ENCODE peak calls at places on chromosomes 1 and 21, in four cellular contexts. W is GM23248, N is K562, Q is neural progenitor cell. S is an unnamed sample. For H3K79me2 and H3K27me3, the result is how much of the 10 kb centered on the place peaks cover.

GRCh38 chr1:4219111-4219510 is 319.0 kb upstream of the C1orf174 start:
- DNase-seq in W (no peak), N (no peak), Q (no peak), S (no peak)

GRCh38 chr1:50570064-50570463 is 146.8 kb upstream of the DMRTA2 start:
- DNase-seq in W (no peak), N (no peak), Q (peak), S (no peak)

GRCh38 chr1:225597926-225598575 is 54.9 kb downstream of the ENAH start:
- DNase-seq in W (peak), N (no peak), Q (no peak), S (no peak)

GRCh38 chr21:45490049-45490731 is 52.0 kb downstream of the SLC19A1 start:
- DNase-seq in W (no peak), N (no peak), Q (no peak), S (no peak)

GRCh38 chr1:26838474-26839338 is 12.2 kb downstream of the ZDHHC18 start:
- DNase-seq in W (no peak), N (no peak), Q (no peak), S (no peak)

GRCh38 chr1:52153898-52154297 is 12.0 kb downstream of the ZFYVE9 start:
- DNase-seq in W (no peak), N (no peak), Q (no peak), S (no peak)

GRCh38 chr1:245094092-245094491 is 60.7 kb upstream of the KIF26B start:
- DNase-seq in W (no peak), N (no peak), Q (no peak), S (no peak)

GRCh38 chr1:150575518-150576366 is 3.7 kb downstream of the MCL1 start:
- DNase-seq in W (peak), N (no peak), Q (no peak), S (no peak)

GRCh38 chr1:67144696-67145095 is 9.9 kb upstream of the C1orf141 start:
- DNase-seq in W (peak), N (no peak), Q (no peak), S (no peak)

GRCh38 chr1:42935313-42935624 is 23.4 kb downstream of the SLC2A1 start:
- DNase-seq in W (no peak), N (no peak), Q (no peak), S (no peak)

GRCh38 chr1:240784776-240785175 is 172.8 kb upstream of the GREM2 start:
- DNase-seq in W (no peak), N (no peak), Q (no peak), S (no peak)

GRCh38 chr1:147892216-147892615 is 10.4 kb upstream of the GJA8 start:
- DNase-seq in W (peak), N (no peak), Q (peak), S (no peak)

GRCh38 chr21:33490991-33491372 is 534 bp downstream of the DNAJC28 start:
- DNase-seq in W (peak), N (no peak), Q (peak), S (no peak)

GRCh38 chr1:1910651-1911389 is 4.2 kb upstream of the CALML6 start:
- DNase-seq in W (no peak), N (no peak), Q (no peak), S (no peak)

GRCh38 chr1:155077758-155078495 is 710 bp upstream of the EFNA3 start:
- DNase-seq in W (peak), N (peak), Q (no peak), S (no peak)

GRCh38 chr1:3902111-3902511 is 2.0 kb upstream of the C1orf174 start:
- DNase-seq in W (no peak), N (no peak), Q (no peak), S (no peak)

GRCh38 chr1:223831755-223832636 is 13.8 kb downstream of the TP53BP2 start:
- DNase-seq in W (peak), N (no peak), Q (no peak), S (no peak)

GRCh38 chr21:27366846-27367245 is 400.0 kb upstream of the ADAMTS5 start:
- DNase-seq in W (peak), N (no peak), Q (no peak), S (no peak)

GRCh38 chr1:78630600-78630999 is 10.4 kb downstream of the IFI44L start:
- DNase-seq in W (no peak), N (no peak), Q (no peak), S (no peak)

GRCh38 chr1:114316204-114316603 is 162.5 kb upstream of the SYT6 start:
- DNase-seq in W (no peak), N (no peak), Q (no peak), S (no peak)

GRCh38 chr1:173507205-173507846 is 30.2 kb downstream of the PRDX6 start:
- DNase-seq in W (peak), N (no peak), Q (peak), S (no peak)

GRCh38 chr1:20031836-20032235 is 38.2 kb upstream of the PLA2G5 start:
- DNase-seq in W (no peak), N (no peak), Q (no peak), S (no peak)

GRCh38 chr1:32501865-32502264 is 37.0 kb downstream of the ZBTB8B start:
- DNase-seq in W (no peak), N (no peak), Q (no peak), S (no peak)

GRCh38 chr1:211420389-211420788 is 71.6 kb downstream of the RD3 start:
- DNase-seq in W (peak), N (peak), Q (peak), S (no peak)

DNA sequence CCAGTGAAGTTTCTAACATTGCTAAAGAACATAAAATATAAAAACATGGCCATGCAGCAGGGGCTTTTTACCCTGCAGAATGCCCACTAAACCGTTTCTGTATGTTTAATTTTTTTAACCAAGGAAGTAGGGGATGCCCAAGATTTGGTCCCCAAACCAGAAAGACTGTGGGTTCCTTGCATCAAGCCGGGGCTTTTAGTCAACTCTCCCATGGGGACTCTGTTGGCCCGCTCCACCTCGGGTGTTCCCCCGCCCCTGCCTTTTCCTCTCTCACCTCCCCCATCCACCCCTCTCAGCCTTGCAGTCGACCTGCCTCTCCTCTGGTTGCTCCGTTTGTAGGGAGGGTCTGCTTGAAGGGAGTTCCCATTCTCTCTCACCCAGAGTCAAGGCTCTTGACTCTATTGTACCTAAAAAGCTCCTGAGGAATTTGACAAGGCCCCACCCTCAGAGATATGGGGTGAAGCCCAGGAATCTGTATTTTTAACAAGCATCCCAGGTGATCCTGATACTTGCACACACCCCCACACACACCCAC is 117.5 kb downstream of the TOMM20 start:
- DNase-seq in W (no peak), N (no peak), Q (no peak), S (no peak)
- H3K79me2 ChIP-seq in W (under half), N (under half), Q (under half), S (under half)

GRCh38 chr1:110633646-110634030 is 27.5 kb upstream of the KCNA2 start:
- DNase-seq in W (no peak), N (no peak), Q (no peak), S (no peak)

GRCh38 chr1:110634455-110635281 is 28.5 kb upstream of the KCNA2 start:
- DNase-seq in W (peak), N (no peak), Q (no peak), S (peak)

GRCh38 chr1:110635434-110635833 is 29.3 kb upstream of the KCNA2 start:
- DNase-seq in W (no peak), N (no peak), Q (no peak), S (no peak)

GRCh38 chr1:110631836-110632620 is 25.9 kb upstream of the KCNA2 start:
- DNase-seq in W (no peak), N (no peak), Q (no peak), S (no peak)

DNA sequence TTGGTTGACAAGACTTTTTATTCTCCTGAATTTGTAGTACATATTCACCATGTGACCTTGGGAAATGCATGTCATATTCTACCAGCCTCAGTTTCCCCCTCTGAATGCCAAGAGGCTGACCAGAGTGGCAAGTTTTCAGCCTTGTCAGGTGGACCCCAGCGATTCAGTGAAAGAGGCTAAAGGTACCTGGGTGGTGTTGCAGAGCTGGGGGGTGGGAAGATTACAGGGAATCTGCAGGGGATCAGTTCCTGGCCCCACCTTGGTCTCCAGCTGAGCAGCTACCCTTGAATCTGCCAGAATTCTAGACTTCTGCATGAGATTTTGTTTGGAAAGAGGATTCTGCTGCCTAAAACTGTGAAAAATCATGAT is 27.9 kb upstream of the KCNA2 start:
- DNase-seq in W (no peak), N (no peak), Q (no peak), S (no peak)
- H3K27me3 ChIP-seq in W (under half), N (under half), Q (under half), S (under half)

DNA sequence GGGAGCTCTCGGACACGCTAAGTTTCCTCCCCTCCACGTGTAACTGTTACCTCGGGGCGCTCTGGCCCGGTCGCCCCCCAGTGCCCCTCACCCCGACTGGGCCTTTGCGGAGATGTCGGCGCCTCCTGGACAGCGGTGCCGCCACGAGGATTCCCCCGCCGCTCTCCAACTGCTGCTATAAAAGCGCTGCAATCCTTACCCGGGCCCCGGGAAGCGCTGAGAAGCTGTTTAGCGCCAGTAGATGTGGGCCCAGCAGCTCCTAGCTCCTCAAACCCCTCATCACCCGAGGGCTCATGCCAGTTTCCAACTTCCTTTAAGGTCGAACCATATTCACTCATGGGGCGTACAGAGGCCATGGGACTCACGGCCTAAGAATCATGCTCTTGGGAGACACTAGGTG is 361 bp upstream of the LMX1A start:
- DNase-seq in W (no peak), N (no peak), Q (peak), S (no peak)
- TF ChIP-seq EZH2 in W (no peak), N (no peak), Q (no peak), S (no peak)

GRCh38 chr1:100896481-100896982 is 642 bp downstream of the SLC30A7 start:
- DNase-seq in W (peak), N (peak), Q (peak), S (peak)
- H3K79me2 ChIP-seq in W (half or more), N (half or more), Q (half or more), S (under half)

DNA sequence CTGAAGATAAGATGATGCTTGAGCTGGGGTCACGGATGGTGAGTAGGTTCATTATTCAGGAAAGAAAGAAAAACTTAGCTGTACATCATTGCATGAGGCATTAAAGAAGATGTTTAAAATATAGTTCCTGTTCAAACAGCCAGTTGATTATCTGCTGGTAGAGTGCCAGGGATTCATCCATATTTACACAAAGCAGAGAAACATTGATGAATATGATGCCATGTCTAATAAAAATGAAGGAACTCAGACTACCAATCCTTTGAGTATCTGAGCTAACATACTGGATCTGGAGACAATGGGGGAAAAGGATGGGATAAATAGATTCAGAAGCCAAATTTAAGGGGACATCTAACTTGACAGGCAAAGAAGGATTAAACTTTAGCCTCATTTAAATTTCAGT is 14.6 kb downstream of the TRIM67 start:
- DNase-seq in W (no peak), N (no peak), Q (no peak), S (no peak)
- H3K27me3 ChIP-seq in W (under half), N (under half), Q (under half), S (under half)

GRCh38 chr1:90712153-90712930 is 4.8 kb downstream of the BARHL2 start:
- DNase-seq in W (no peak), N (no peak), Q (peak), S (no peak)
- TF ChIP-seq EZH2 in W (no peak), N (no peak), Q (peak), S (no peak)